ENCODE peak calls at places on chromosomes 12 and 14, in nine cellular contexts. U is AG10803; V is NCI-H460; Q is dorsolateral prefrontal cortex; D is NCI-H2029; R is T-cell; K is NCI-H2081; C is activated T-helper 2 cell treated with anti-CD3 and anti-CD28 coated beads, Interferon-gamma antibody, Interleukin-2, Interleukin-4, amounts not matched to agents 10 μg/mL and 5 μg/mL and 100 μg/mL, durations not matched to agents 14 hours and 24 hours and 36 hours; B is GM04504. A is an unnamed sample.
A peak's percentile ranks its signal among the peaks of the same experiment; 100 is the strongest.

GRCh38 chr14:93861846-93862641 is 65.1 kb upstream of the FAM181A start:
- DNase-seq in C (no peak), D (no peak), K (no peak), B (no peak), Q (no peak), R (no peak), U (no peak), V (no peak), A (no peak)

GRCh38 chr12:111488271-111488670 is 82.5 kb downstream of the SH2B3 start:
- DNase-seq in V (no peak), C (no peak), B (no peak), Q (no peak), R (no peak), D (no peak), U (no peak), K (no peak), A (no peak)

GRCh38 chr14:73209943-73210342 is 27.4 kb upstream of the PAPLN start:
- DNase-seq in B (no peak), V (no peak), R (no peak), D (no peak), K (no peak), Q (no peak), U (no peak), C (no peak), A (no peak)

GRCh38 chr12:118237908-118238307 is 102.0 kb downstream of the PEBP1 start:
- DNase-seq in B (no peak), U (peak; percentile 13), K (no peak), C (no peak), V (no peak), D (no peak), R (no peak), Q (no peak), A (no peak)

GRCh38 chr14:22098435-22098834 is 424.8 kb upstream of the OR4E1 start:
- DNase-seq in V (no peak), K (no peak), Q (no peak), B (no peak), C (no peak), U (no peak), R (no peak), D (no peak), A (no peak)

GRCh38 chr14:24673534-24674203 is 39.7 kb upstream of the GZMB start:
- DNase-seq in C (peak; percentile 75), Q (no peak), R (peak; percentile 42), B (no peak), D (no peak), V (no peak), K (no peak), U (no peak), A (peak; percentile 48)

GRCh38 chr12:124510301-124510970 is 57.0 kb downstream of the NCOR2 start:
- DNase-seq in D (no peak), R (no peak), U (no peak), Q (no peak), B (no peak), K (peak; percentile 20), V (no peak), C (no peak), A (no peak)

GRCh38 chr14:22613736-22614239 is 15.7 kb downstream of the ABHD4 start:
- DNase-seq in V (no peak), R (no peak), D (no peak), B (no peak), C (no peak), U (no peak), K (no peak), Q (no peak), A (no peak)

GRCh38 chr12:6688543-6688999 is 604 bp downstream of the ZNF384 start:
- DNase-seq in B (no peak), C (peak; percentile 39), D (no peak), K (peak; percentile 51), Q (no peak), R (peak; percentile 46), V (no peak), U (peak; percentile 22), A (no peak)

GRCh38 chr14:91860238-91860637 is 7.1 kb downstream of the TC2N start:
- DNase-seq in D (no peak), R (no peak), Q (no peak), K (no peak), B (no peak), V (no peak), U (no peak), C (no peak), A (no peak)

GRCh38 chr14:46580941-46581671 is 70.5 kb downstream of the RPL10L start:
- DNase-seq in Q (no peak), U (no peak), K (peak; percentile 40), V (peak; percentile 43), R (no peak), C (no peak), B (no peak), D (peak; percentile 3), A (no peak)

GRCh38 chr12:131213896-131214442 is 260.3 kb downstream of the ADGRD1 start:
- DNase-seq in Q (no peak), U (no peak), V (no peak), B (no peak), D (no peak), R (no peak), K (no peak), C (no peak), A (no peak)

GRCh38 chr12:15356831-15357456 is 34.6 kb downstream of the PTPRO start:
- DNase-seq in K (peak; percentile 99), U (no peak), D (no peak), Q (no peak), R (no peak), V (no peak), B (no peak), C (no peak), A (no peak)

GRCh38 chr14:91732859-91733477 is 1.1 kb upstream of the CATSPERB start:
- DNase-seq in R (no peak), B (no peak), D (no peak), K (no peak), Q (no peak), V (no peak), U (peak; percentile 57), C (no peak), A (no peak)

GRCh38 chr14:20400965-20401593 is 12.2 kb downstream of the TEP1 start:
- DNase-seq in V (no peak), R (no peak), B (no peak), C (no peak), K (no peak), Q (no peak), U (no peak), D (no peak), A (no peak)

GRCh38 chr12:120820885-120821510 is 83.2 kb downstream of the SPPL3 start:
- DNase-seq in U (no peak), C (peak; percentile 30), R (peak; percentile 4), K (no peak), D (no peak), B (no peak), V (no peak), Q (no peak), A (no peak)

GRCh38 chr14:72810201-72810600 is 83.7 kb downstream of the DPF3 start:
- DNase-seq in B (no peak), U (no peak), Q (no peak), K (no peak), C (peak; percentile 39), R (peak; percentile 16), V (no peak), D (no peak), A (no peak)

GRCh38 chr14:31510222-31510621 is 22.4 kb upstream of the GPR33 start:
- DNase-seq in Q (no peak), K (peak; percentile 9), R (no peak), B (peak; percentile 1), C (no peak), V (peak; percentile 16), U (peak; percentile 8), D (peak; percentile 79), A (no peak)

GRCh38 chr14:71243697-71244096 is 336.4 kb downstream of the PCNX1 start:
- DNase-seq in B (peak; percentile 83), D (no peak), K (no peak), U (peak; percentile 96), R (no peak), Q (no peak), C (no peak), V (no peak), A (no peak)

GRCh38 chr14:94345344-94346072 is 22.4 kb upstream of the SERPINA6 start:
- DNase-seq in R (no peak), Q (no peak), U (peak; percentile 96), K (no peak), B (peak; percentile 92), C (no peak), D (no peak), V (no peak), A (no peak)

GRCh38 chr14:64997108-64997794 is 10.6 kb downstream of the FNTB start:
- DNase-seq in U (no peak), D (no peak), B (no peak), V (no peak), Q (no peak), K (no peak), R (no peak), C (no peak), A (no peak)

GRCh38 chr12:11826607-11827006 is 177.1 kb downstream of the ETV6 start:
- DNase-seq in R (no peak), Q (no peak), U (no peak), C (no peak), B (no peak), K (no peak), D (no peak), V (no peak), A (no peak)

GRCh38 chr12:112937741-112938719 is at the start of gene OAS3:
- DNase-seq in Q (peak; percentile 29), R (peak; percentile 39), V (peak; percentile 61), B (peak; percentile 64), D (peak; percentile 79), U (peak; percentile 65), C (peak; percentile 72), K (peak; percentile 39), A (peak; percentile 62)

GRCh38 chr12:63068857-63069442 is 82.1 kb downstream of the AVPR1A start:
- DNase-seq in K (peak; percentile 50), R (no peak), C (no peak), V (peak; percentile 58), Q (no peak), U (peak; percentile 65), D (peak; percentile 48), B (no peak), A (no peak)

GRCh38 chr14:51354846-51355245 is 114.8 kb downstream of the TMX1 start:
- DNase-seq in R (no peak), U (no peak), D (no peak), Q (no peak), C (no peak), K (no peak), V (no peak), B (no peak), A (no peak)

GRCh38 chr12:55716582-55717396 is 943 bp downstream of the BLOC1S1 start:
- DNase-seq in B (no peak), U (no peak), V (no peak), K (peak; percentile 27), R (no peak), D (no peak), C (no peak), Q (no peak), A (no peak)

GRCh38 chr14:94936411-94936892 is 166.5 kb upstream of the GSC start:
- DNase-seq in U (peak; percentile 86), R (no peak), K (peak; percentile 66), V (no peak), C (no peak), B (peak; percentile 36), Q (peak; percentile 53), D (peak; percentile 63), A (no peak)

GRCh38 chr12:51517800-51518199 is 73.2 kb upstream of the SCN8A start:
- DNase-seq in Q (no peak), R (no peak), V (no peak), B (no peak), U (no peak), D (no peak), C (no peak), K (no peak), A (no peak)

GRCh38 chr12:71797506-71797905 is 42.1 kb upstream of the TBC1D15 start:
- DNase-seq in K (no peak), U (peak; percentile 67), C (no peak), V (no peak), Q (no peak), D (no peak), B (no peak), R (no peak), A (no peak)

GRCh38 chr12:27221625-27222387 is 22.3 kb upstream of the STK38L start:
- DNase-seq in C (no peak), Q (no peak), V (no peak), K (no peak), D (no peak), U (no peak), R (no peak), B (no peak), A (no peak)

GRCh38 chr12:3313655-3314305 is 177.2 kb upstream of the PRMT8 start:
- DNase-seq in B (no peak), V (no peak), C (no peak), R (no peak), K (peak; percentile 65), Q (peak; percentile 45), U (peak; percentile 13), D (no peak), A (no peak)